ENCODE peak calls at places on chromosome 12, in eight cellular contexts. One of them, this sample, is unnamed.
A peak's percentile ranks its signal among the peaks of the same experiment; 100 is the strongest.

GRCh38 chr12:113060336-113060960 is 3.9 kb downstream of the DTX1 start:
- DNase-seq in SK-N-SH: no peak
- DNase-seq in ascending aorta: no peak
- DNase-seq in lower lobe of right lung: no peak
- DNase-seq in endothelial cell: no peak
- DNase-seq in AG04450: no peak
- DNase-seq in activated B cell treated with CpG ODN at 0.5 μM for 24 hours: no peak
- DNase-seq in heart left ventricle: no peak
- DNase-seq in this sample: no peak

GRCh38 chr12:82474798-82475184 is 116.5 kb downstream of the METTL25 start:
- DNase-seq in SK-N-SH: no peak
- DNase-seq in ascending aorta: no peak
- DNase-seq in lower lobe of right lung: no peak
- DNase-seq in endothelial cell: no peak
- DNase-seq in AG04450: no peak
- DNase-seq in activated B cell treated with CpG ODN at 0.5 μM for 24 hours: no peak
- DNase-seq in heart left ventricle: no peak
- DNase-seq in this sample: no peak

GRCh38 chr12:60148831-60149230 is 553.0 kb downstream of the SLC16A7 start:
- DNase-seq in SK-N-SH: no peak
- DNase-seq in ascending aorta: no peak
- DNase-seq in lower lobe of right lung: no peak
- DNase-seq in endothelial cell: no peak
- DNase-seq in AG04450: peak; percentile 65
- DNase-seq in activated B cell treated with CpG ODN at 0.5 μM for 24 hours: no peak
- DNase-seq in heart left ventricle: no peak
- DNase-seq in this sample: no peak

GRCh38 chr12:128766738-128767501 is 56.8 kb downstream of the SLC15A4 start:
- DNase-seq in SK-N-SH: no peak
- DNase-seq in ascending aorta: no peak
- DNase-seq in lower lobe of right lung: no peak
- DNase-seq in endothelial cell: no peak
- DNase-seq in AG04450: no peak
- DNase-seq in activated B cell treated with CpG ODN at 0.5 μM for 24 hours: no peak
- DNase-seq in heart left ventricle: no peak
- DNase-seq in this sample: no peak

GRCh38 chr12:91852646-91853045 is 293.0 kb downstream of the BTG1 start:
- DNase-seq in SK-N-SH: no peak
- DNase-seq in ascending aorta: no peak
- DNase-seq in lower lobe of right lung: no peak
- DNase-seq in endothelial cell: no peak
- DNase-seq in AG04450: no peak
- DNase-seq in activated B cell treated with CpG ODN at 0.5 μM for 24 hours: no peak
- DNase-seq in heart left ventricle: no peak
- DNase-seq in this sample: no peak

GRCh38 chr12:100251917-100252316 is 15.0 kb downstream of the DEPDC4 start:
- DNase-seq in SK-N-SH: no peak
- DNase-seq in ascending aorta: no peak
- DNase-seq in lower lobe of right lung: no peak
- DNase-seq in endothelial cell: no peak
- DNase-seq in AG04450: no peak
- DNase-seq in activated B cell treated with CpG ODN at 0.5 μM for 24 hours: no peak
- DNase-seq in heart left ventricle: no peak
- DNase-seq in this sample: no peak

GRCh38 chr12:103877288-103877687 is 36.3 kb upstream of the NT5DC3 start:
- DNase-seq in SK-N-SH: no peak
- DNase-seq in ascending aorta: no peak
- DNase-seq in lower lobe of right lung: no peak
- DNase-seq in endothelial cell: no peak
- DNase-seq in AG04450: no peak
- DNase-seq in activated B cell treated with CpG ODN at 0.5 μM for 24 hours: no peak
- DNase-seq in heart left ventricle: no peak
- DNase-seq in this sample: no peak

GRCh38 chr12:119631930-119632678 is 35.8 kb upstream of the PRKAB1 start:
- DNase-seq in SK-N-SH: no peak
- DNase-seq in ascending aorta: no peak
- DNase-seq in lower lobe of right lung: no peak
- DNase-seq in endothelial cell: no peak
- DNase-seq in AG04450: no peak
- DNase-seq in activated B cell treated with CpG ODN at 0.5 μM for 24 hours: no peak
- DNase-seq in heart left ventricle: no peak
- DNase-seq in this sample: no peak

GRCh38 chr12:59040651-59041050 is 120.3 kb upstream of the LRIG3 start:
- DNase-seq in SK-N-SH: no peak
- DNase-seq in ascending aorta: no peak
- DNase-seq in lower lobe of right lung: no peak
- DNase-seq in endothelial cell: peak; percentile 27
- DNase-seq in AG04450: peak; percentile 84
- DNase-seq in activated B cell treated with CpG ODN at 0.5 μM for 24 hours: no peak
- DNase-seq in heart left ventricle: no peak
- DNase-seq in this sample: no peak

GRCh38 chr12:52495385-52495784 is 2.3 kb upstream of the KRT6A start:
- DNase-seq in SK-N-SH: no peak
- DNase-seq in ascending aorta: no peak
- DNase-seq in lower lobe of right lung: peak; percentile 51
- DNase-seq in endothelial cell: no peak
- DNase-seq in AG04450: no peak
- DNase-seq in activated B cell treated with CpG ODN at 0.5 μM for 24 hours: no peak
- DNase-seq in heart left ventricle: no peak
- DNase-seq in this sample: no peak

GRCh38 chr12:41910578-41911331 is 233.9 kb downstream of the GXYLT1 start:
- DNase-seq in SK-N-SH: no peak
- DNase-seq in ascending aorta: no peak
- DNase-seq in lower lobe of right lung: no peak
- DNase-seq in endothelial cell: no peak
- DNase-seq in AG04450: no peak
- DNase-seq in activated B cell treated with CpG ODN at 0.5 μM for 24 hours: no peak
- DNase-seq in heart left ventricle: no peak
- DNase-seq in this sample: no peak

GRCh38 chr12:130127527-130127908 is 34.7 kb upstream of the FZD10 start:
- DNase-seq in SK-N-SH: peak; percentile 48
- DNase-seq in ascending aorta: no peak
- DNase-seq in lower lobe of right lung: no peak
- DNase-seq in endothelial cell: no peak
- DNase-seq in AG04450: no peak
- DNase-seq in activated B cell treated with CpG ODN at 0.5 μM for 24 hours: no peak
- DNase-seq in heart left ventricle: peak; percentile 48
- DNase-seq in this sample: no peak

GRCh38 chr12:56165369-56165768 is 7.2 kb downstream of the MYL6 start:
- DNase-seq in SK-N-SH: no peak
- DNase-seq in ascending aorta: no peak
- DNase-seq in lower lobe of right lung: no peak
- DNase-seq in endothelial cell: no peak
- DNase-seq in AG04450: no peak
- DNase-seq in activated B cell treated with CpG ODN at 0.5 μM for 24 hours: no peak
- DNase-seq in heart left ventricle: no peak
- DNase-seq in this sample: no peak

DNA sequence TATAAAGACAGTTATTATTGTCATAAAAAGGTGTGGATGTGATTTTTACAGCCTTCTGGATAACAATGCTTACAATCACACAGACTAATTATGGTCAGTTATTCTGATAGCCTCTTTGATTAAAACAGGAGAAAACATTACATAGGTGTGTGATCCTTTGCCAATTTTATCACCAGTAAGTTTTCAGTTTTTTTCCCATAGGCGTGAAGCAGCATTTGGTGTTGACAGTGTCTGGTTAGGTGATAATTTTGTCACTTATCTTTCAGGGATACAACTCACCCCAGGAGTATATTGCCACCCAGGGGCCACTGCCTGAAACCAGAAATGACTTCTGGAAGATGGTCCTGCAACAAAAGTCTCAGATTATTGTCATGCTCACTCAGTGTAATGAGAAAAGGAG is 208.8 kb downstream of the EPS8 start:
- DNase-seq in SK-N-SH: no peak
- DNase-seq in ascending aorta: no peak
- DNase-seq in lower lobe of right lung: no peak
- DNase-seq in endothelial cell: no peak
- DNase-seq in AG04450: no peak
- DNase-seq in activated B cell treated with CpG ODN at 0.5 μM for 24 hours: no peak
- DNase-seq in heart left ventricle: no peak
- DNase-seq in this sample: no peak
- TF ChIP-seq CTCF in SK-N-SH: no peak
- TF ChIP-seq CTCF in ascending aorta: peak; percentile 9
- TF ChIP-seq CTCF in lower lobe of right lung: no peak
- TF ChIP-seq CTCF in endothelial cell: no peak
- TF ChIP-seq CTCF in AG04450: no peak
- TF ChIP-seq CTCF in activated B cell treated with CpG ODN at 0.5 μM for 24 hours: no peak
- TF ChIP-seq CTCF in heart left ventricle: no peak
- TF ChIP-seq CTCF in this sample: no peak

GRCh38 chr12:114136656-114137055 is 170.5 kb upstream of the RBM19 start:
- DNase-seq in SK-N-SH: no peak
- DNase-seq in ascending aorta: no peak
- DNase-seq in lower lobe of right lung: no peak
- DNase-seq in endothelial cell: no peak
- DNase-seq in AG04450: no peak
- DNase-seq in activated B cell treated with CpG ODN at 0.5 μM for 24 hours: no peak
- DNase-seq in heart left ventricle: no peak
- DNase-seq in this sample: no peak

GRCh38 chr12:114134922-114135321 is 168.8 kb upstream of the RBM19 start:
- DNase-seq in SK-N-SH: no peak
- DNase-seq in ascending aorta: no peak
- DNase-seq in lower lobe of right lung: no peak
- DNase-seq in endothelial cell: no peak
- DNase-seq in AG04450: no peak
- DNase-seq in activated B cell treated with CpG ODN at 0.5 μM for 24 hours: no peak
- DNase-seq in heart left ventricle: no peak
- DNase-seq in this sample: no peak

DNA sequence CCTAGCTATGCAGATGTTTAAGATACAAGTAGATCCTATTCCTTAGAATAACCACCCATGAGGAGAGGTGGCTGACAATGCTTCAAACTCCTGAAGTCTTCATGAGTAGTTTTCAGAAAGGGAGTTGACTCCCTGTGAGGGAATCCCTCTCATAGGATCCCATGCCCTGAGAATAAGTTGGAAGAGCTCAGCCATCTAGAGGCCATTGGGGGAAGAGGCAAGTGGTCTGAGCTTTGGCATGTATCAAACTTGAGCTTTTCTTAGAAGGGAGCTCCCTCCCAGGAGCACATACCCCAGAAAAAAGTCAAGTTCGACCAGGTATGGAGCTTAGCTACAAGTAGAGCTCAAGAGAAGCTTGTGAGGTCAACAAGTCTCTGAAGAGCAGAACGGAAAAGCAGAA is 165.7 kb upstream of the RBM19 start:
- DNase-seq in SK-N-SH: no peak
- DNase-seq in ascending aorta: no peak
- DNase-seq in lower lobe of right lung: no peak
- DNase-seq in endothelial cell: no peak
- DNase-seq in AG04450: no peak
- DNase-seq in activated B cell treated with CpG ODN at 0.5 μM for 24 hours: no peak
- DNase-seq in heart left ventricle: no peak
- DNase-seq in this sample: no peak
- TF ChIP-seq CTCF in SK-N-SH: no peak
- TF ChIP-seq CTCF in ascending aorta: no peak
- TF ChIP-seq CTCF in lower lobe of right lung: no peak
- TF ChIP-seq CTCF in endothelial cell: no peak
- TF ChIP-seq CTCF in AG04450: peak; percentile 9
- TF ChIP-seq CTCF in activated B cell treated with CpG ODN at 0.5 μM for 24 hours: no peak
- TF ChIP-seq CTCF in heart left ventricle: no peak
- TF ChIP-seq CTCF in this sample: no peak

GRCh38 chr12:54002915-54003339 is 3.0 kb downstream of the HOXC9 start:
- DNase-seq in SK-N-SH: no peak
- DNase-seq in ascending aorta: no peak
- DNase-seq in lower lobe of right lung: no peak
- DNase-seq in endothelial cell: no peak
- DNase-seq in AG04450: no peak
- DNase-seq in activated B cell treated with CpG ODN at 0.5 μM for 24 hours: no peak
- DNase-seq in heart left ventricle: no peak
- DNase-seq in this sample: no peak

GRCh38 chr12:54004841-54005530 is 3.8 kb upstream of the HOXC8 start:
- DNase-seq in SK-N-SH: no peak
- DNase-seq in ascending aorta: no peak
- DNase-seq in lower lobe of right lung: no peak
- DNase-seq in endothelial cell: peak; percentile 56
- DNase-seq in AG04450: no peak
- DNase-seq in activated B cell treated with CpG ODN at 0.5 μM for 24 hours: no peak
- DNase-seq in heart left ventricle: no peak
- DNase-seq in this sample: no peak

GRCh38 chr12:54003625-54004024 is 3.7 kb downstream of the HOXC9 start:
- DNase-seq in SK-N-SH: no peak
- DNase-seq in ascending aorta: no peak
- DNase-seq in lower lobe of right lung: no peak
- DNase-seq in endothelial cell: no peak
- DNase-seq in AG04450: no peak
- DNase-seq in activated B cell treated with CpG ODN at 0.5 μM for 24 hours: no peak
- DNase-seq in heart left ventricle: no peak
- DNase-seq in this sample: no peak

GRCh38 chr12:54005531-54005852 is 3.3 kb upstream of the HOXC8 start:
- DNase-seq in SK-N-SH: no peak
- DNase-seq in ascending aorta: no peak
- DNase-seq in lower lobe of right lung: no peak
- DNase-seq in endothelial cell: no peak
- DNase-seq in AG04450: no peak
- DNase-seq in activated B cell treated with CpG ODN at 0.5 μM for 24 hours: no peak
- DNase-seq in heart left ventricle: no peak
- DNase-seq in this sample: no peak

GRCh38 chr12:54004063-54004840 is 4.3 kb downstream of the HOXC9 start:
- DNase-seq in SK-N-SH: no peak
- DNase-seq in ascending aorta: no peak
- DNase-seq in lower lobe of right lung: no peak
- DNase-seq in endothelial cell: no peak
- DNase-seq in AG04450: no peak
- DNase-seq in activated B cell treated with CpG ODN at 0.5 μM for 24 hours: no peak
- DNase-seq in heart left ventricle: no peak
- DNase-seq in this sample: no peak
- TF ChIP-seq CTCF in SK-N-SH: no peak
- TF ChIP-seq CTCF in ascending aorta: no peak
- TF ChIP-seq CTCF in lower lobe of right lung: no peak
- TF ChIP-seq CTCF in endothelial cell: no peak
- TF ChIP-seq CTCF in AG04450: peak; percentile 15
- TF ChIP-seq CTCF in activated B cell treated with CpG ODN at 0.5 μM for 24 hours: no peak
- TF ChIP-seq CTCF in heart left ventricle: no peak
- TF ChIP-seq CTCF in this sample: no peak

DNA sequence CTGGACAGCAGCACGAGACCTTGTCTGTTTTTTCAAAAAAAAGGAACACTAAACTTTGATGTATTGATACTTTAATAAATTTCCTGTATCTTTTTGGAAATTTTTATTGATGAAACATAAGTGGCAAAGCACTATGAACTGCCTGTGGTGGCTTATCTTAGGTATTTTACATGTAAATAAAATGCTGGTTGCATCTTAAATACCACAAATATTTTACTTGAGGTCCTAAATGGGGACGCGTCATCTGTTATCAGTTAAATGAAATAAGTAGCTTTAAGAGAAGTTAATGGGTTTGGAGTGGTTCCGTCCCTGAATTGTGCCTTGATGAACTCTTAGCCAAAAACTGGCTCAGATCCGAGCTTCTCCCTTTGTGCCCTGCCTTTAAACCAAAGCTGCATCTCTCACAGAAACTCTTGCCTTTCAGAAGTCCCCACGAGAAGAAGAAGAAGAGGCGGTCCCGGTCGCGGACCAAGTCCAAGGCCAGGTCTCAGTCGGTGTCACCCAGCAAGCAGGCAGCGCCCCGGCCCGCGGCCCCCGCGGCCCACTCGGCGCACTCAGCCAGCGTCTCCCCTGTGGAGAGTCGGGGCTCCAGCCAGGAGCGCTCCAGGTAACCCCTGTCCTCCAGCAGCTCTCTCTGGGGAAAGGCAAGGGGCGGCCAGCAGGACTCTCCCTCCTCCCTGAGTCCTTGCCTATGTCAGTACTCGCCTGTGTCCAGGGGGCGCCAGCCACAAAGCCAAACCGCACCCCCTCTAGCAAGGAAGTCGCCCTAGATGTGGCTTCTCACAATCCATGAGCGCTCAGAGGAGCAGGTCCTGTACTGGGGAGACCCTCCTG is 31.2 kb upstream of the MMP17 start:
- DNase-seq in SK-N-SH: no peak
- DNase-seq in ascending aorta: no peak
- DNase-seq in lower lobe of right lung: no peak
- DNase-seq in endothelial cell: no peak
- DNase-seq in AG04450: no peak
- DNase-seq in activated B cell treated with CpG ODN at 0.5 μM for 24 hours: no peak
- DNase-seq in heart left ventricle: no peak
- DNase-seq in this sample: no peak
- TF ChIP-seq CTCF in SK-N-SH: no peak
- TF ChIP-seq CTCF in ascending aorta: no peak
- TF ChIP-seq CTCF in lower lobe of right lung: no peak
- TF ChIP-seq CTCF in endothelial cell: no peak
- TF ChIP-seq CTCF in AG04450: no peak
- TF ChIP-seq CTCF in activated B cell treated with CpG ODN at 0.5 μM for 24 hours: no peak
- TF ChIP-seq CTCF in heart left ventricle: no peak
- TF ChIP-seq CTCF in this sample: no peak

This sample was measured in type B pancreatic cell.